ENCODE peak calls at places on chromosomes 6 and 20, in four cellular contexts. One of them, this sample, is unnamed.

GRCh38 chr6:85677243-85677956 is 34.7 kb upstream of the SYNCRIP start:
- DNase-seq in GM12892: no peak
- DNase-seq in HepG2: no peak
- DNase-seq in GM12878: no peak
- DNase-seq in this sample: no peak

GRCh38 chr20:25247666-25248500 is at the start of gene PYGB:
- DNase-seq in HepG2: peak
- DNase-seq in GM12878: peak
- DNase-seq in GM12892: peak
- DNase-seq in this sample: peak

GRCh38 chr6:160005861-160006540 is 37.1 kb downstream of the IGF2R start:
- DNase-seq in GM12878: no peak
- DNase-seq in HepG2: no peak
- DNase-seq in GM12892: no peak
- DNase-seq in this sample: no peak

GRCh38 chr6:100346203-100346602 is 118.5 kb downstream of the SIM1 start:
- DNase-seq in GM12892: no peak
- DNase-seq in GM12878: no peak
- DNase-seq in HepG2: no peak
- DNase-seq in this sample: no peak

GRCh38 chr20:48971956-48972355 is 50.4 kb downstream of the ARFGEF2 start:
- DNase-seq in GM12878: no peak
- DNase-seq in HepG2: no peak
- DNase-seq in GM12892: no peak
- DNase-seq in this sample: no peak

GRCh38 chr6:111113731-111114438 is 26.6 kb downstream of the SLC16A10 start:
- DNase-seq in HepG2: no peak
- DNase-seq in GM12892: no peak
- DNase-seq in GM12878: no peak
- DNase-seq in this sample: no peak

GRCh38 chr6:153511896-153512496 is 380.9 kb upstream of the RGS17 start:
- DNase-seq in GM12892: no peak
- DNase-seq in HepG2: peak
- DNase-seq in GM12878: no peak
- DNase-seq in this sample: peak

GRCh38 chr6:156109713-156110112 is 654.1 kb upstream of the NOX3 start:
- DNase-seq in HepG2: no peak
- DNase-seq in GM12892: no peak
- DNase-seq in GM12878: no peak
- DNase-seq in this sample: no peak

GRCh38 chr6:88562737-88563625 is 396.8 kb upstream of the CNR1 start:
- DNase-seq in GM12878: no peak
- DNase-seq in HepG2: no peak
- DNase-seq in GM12892: no peak
- DNase-seq in this sample: no peak

GRCh38 chr6:84897874-84898635 is 133.7 kb upstream of the TBX18 start:
- DNase-seq in GM12878: no peak
- DNase-seq in HepG2: no peak
- DNase-seq in GM12892: no peak
- DNase-seq in this sample: no peak

GRCh38 chr6:99905209-99906106 is 88.6 kb downstream of the MCHR2 start:
- DNase-seq in GM12878: no peak
- DNase-seq in GM12892: no peak
- DNase-seq in HepG2: peak
- DNase-seq in this sample: no peak

GRCh38 chr20:137668-138131 is 4.7 kb upstream of the DEFB126 start:
- DNase-seq in HepG2: peak
- DNase-seq in GM12892: no peak
- DNase-seq in GM12878: no peak
- DNase-seq in this sample: no peak

GRCh38 chr20:2840967-2841531 is 504 bp downstream of the VPS16 start:
- DNase-seq in HepG2: peak
- DNase-seq in GM12892: peak
- DNase-seq in GM12878: no peak
- DNase-seq in this sample: no peak

GRCh38 chr6:32570363-32570905 is 19.2 kb downstream of the HLA-DRB1 start:
- DNase-seq in GM12892: no peak
- DNase-seq in HepG2: no peak
- DNase-seq in GM12878: no peak
- DNase-seq in this sample: no peak

GRCh38 chr6:27568226-27568889 is 95.5 kb upstream of the ZNF184 start:
- DNase-seq in GM12892: no peak
- DNase-seq in GM12878: no peak
- DNase-seq in HepG2: peak
- DNase-seq in this sample: no peak

GRCh38 chr6:51805517-51805916 is 281.9 kb downstream of the PKHD1 start:
- DNase-seq in GM12878: no peak
- DNase-seq in HepG2: no peak
- DNase-seq in GM12892: no peak
- DNase-seq in this sample: no peak

GRCh38 chr6:170114956-170115855 is 175.7 kb downstream of the DLL1 start:
- DNase-seq in GM12892: no peak
- DNase-seq in HepG2: no peak
- DNase-seq in GM12878: no peak
- DNase-seq in this sample: no peak

GRCh38 chr6:12992770-12993169 is 276.2 kb downstream of the PHACTR1 start:
- DNase-seq in HepG2: no peak
- DNase-seq in GM12892: no peak
- DNase-seq in GM12878: no peak
- DNase-seq in this sample: no peak

GRCh38 chr6:18785810-18786490 is 398.8 kb downstream of the RNF144B start:
- DNase-seq in GM12878: no peak
- DNase-seq in HepG2: no peak
- DNase-seq in GM12892: no peak
- DNase-seq in this sample: no peak

DNA sequence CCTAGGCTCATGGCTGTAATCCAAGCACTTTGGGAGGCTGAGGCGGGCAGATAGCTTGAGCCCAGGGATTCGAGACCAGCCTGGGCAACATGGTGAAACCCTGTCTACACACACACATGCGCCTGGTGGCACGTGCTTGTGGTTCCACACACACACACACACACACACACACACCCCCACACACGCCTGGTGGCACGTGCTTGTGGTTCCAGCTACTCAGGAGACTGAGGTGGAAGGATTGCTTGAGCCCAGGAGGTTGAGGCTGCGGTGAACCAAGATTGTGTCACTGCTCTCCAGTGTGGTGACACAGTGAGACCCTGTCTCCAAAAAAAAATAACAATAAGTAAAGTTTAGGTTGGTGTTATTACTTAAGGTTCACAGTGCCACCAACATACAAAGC is 165.8 kb downstream of the ZFAND3 start:
- DNase-seq in HepG2: no peak
- DNase-seq in GM12892: no peak
- DNase-seq in GM12878: no peak
- DNase-seq in this sample: no peak
- TF ChIP-seq TAF1 in HepG2: no peak
- TF ChIP-seq TAF1 in GM12892: no peak
- TF ChIP-seq TAF1 in GM12878: no peak
- TF ChIP-seq TAF1 in this sample: no peak

GRCh38 chr20:51417745-51418529 is 124.6 kb downstream of the NFATC2 start:
- DNase-seq in HepG2: no peak
- DNase-seq in GM12878: no peak
- DNase-seq in GM12892: no peak
- DNase-seq in this sample: no peak

GRCh38 chr20:51419646-51420045 is 122.9 kb downstream of the NFATC2 start:
- DNase-seq in GM12892: no peak
- DNase-seq in GM12878: no peak
- DNase-seq in HepG2: no peak
- DNase-seq in this sample: no peak

GRCh38 chr20:51420805-51421204 is 121.7 kb downstream of the NFATC2 start:
- DNase-seq in GM12878: no peak
- DNase-seq in HepG2: no peak
- DNase-seq in GM12892: no peak
- DNase-seq in this sample: no peak

GRCh38 chr20:51419236-51419635 is 123.3 kb downstream of the NFATC2 start:
- DNase-seq in GM12878: no peak
- DNase-seq in GM12892: no peak
- DNase-seq in HepG2: no peak
- DNase-seq in this sample: no peak

DNA sequence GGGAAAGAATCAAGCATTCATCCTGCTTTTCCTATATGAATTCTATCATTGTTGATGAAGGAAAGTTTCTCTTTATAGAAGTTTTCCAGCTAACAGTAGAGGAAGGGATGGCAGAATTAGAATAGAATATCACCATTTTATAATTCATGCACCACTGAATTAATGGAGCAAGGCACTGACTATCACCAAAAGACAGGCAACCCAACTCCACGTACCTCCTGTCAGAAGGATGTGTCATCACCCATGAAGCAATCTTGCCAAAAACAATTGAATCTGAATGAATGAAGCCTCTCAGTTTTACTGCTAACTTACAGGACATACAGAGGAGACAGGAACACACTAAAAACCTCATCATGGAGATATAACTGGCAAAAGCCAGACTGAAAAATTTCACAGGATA is 122.4 kb downstream of the NFATC2 start:
- DNase-seq in GM12892: no peak
- DNase-seq in GM12878: no peak
- DNase-seq in HepG2: no peak
- DNase-seq in this sample: no peak
- TF ChIP-seq TAF1 in GM12892: no peak
- TF ChIP-seq TAF1 in GM12878: no peak
- TF ChIP-seq TAF1 in HepG2: no peak
- TF ChIP-seq TAF1 in this sample: no peak

GRCh38 chr20:53774487-53775203 is 181.0 kb upstream of the ZNF217 start:
- DNase-seq in HepG2: no peak
- DNase-seq in GM12878: no peak
- DNase-seq in GM12892: no peak
- DNase-seq in this sample: no peak
- TF ChIP-seq TAF1 in HepG2: no peak
- TF ChIP-seq TAF1 in GM12878: no peak
- TF ChIP-seq TAF1 in GM12892: no peak
- TF ChIP-seq TAF1 in this sample: no peak

GRCh38 chr6:34817337-34817910 is 25.5 kb downstream of the BLTP3A start:
- DNase-seq in GM12892: no peak
- DNase-seq in GM12878: no peak
- DNase-seq in HepG2: no peak
- DNase-seq in this sample: no peak
- TF ChIP-seq TAF1 in GM12892: no peak
- TF ChIP-seq TAF1 in GM12878: no peak
- TF ChIP-seq TAF1 in HepG2: no peak
- TF ChIP-seq TAF1 in this sample: no peak

GRCh38 chr6:142834853-142835252 is 110.1 kb downstream of the HIVEP2 start:
- DNase-seq in GM12892: no peak
- DNase-seq in HepG2: no peak
- DNase-seq in GM12878: no peak
- DNase-seq in this sample: no peak

GRCh38 chr6:142835787-142836186 is 109.2 kb downstream of the HIVEP2 start:
- DNase-seq in GM12878: no peak
- DNase-seq in HepG2: no peak
- DNase-seq in GM12892: no peak
- DNase-seq in this sample: no peak

GRCh38 chr6:142830807-142831206 is 114.2 kb downstream of the HIVEP2 start:
- DNase-seq in GM12878: no peak
- DNase-seq in GM12892: no peak
- DNase-seq in HepG2: no peak
- DNase-seq in this sample: no peak

GRCh38 chr6:142833798-142834197 is 111.2 kb downstream of the HIVEP2 start:
- DNase-seq in GM12892: no peak
- DNase-seq in GM12878: no peak
- DNase-seq in HepG2: no peak
- DNase-seq in this sample: no peak

GRCh38 chr6:142833054-142833453 is 111.9 kb downstream of the HIVEP2 start:
- DNase-seq in GM12878: no peak
- DNase-seq in HepG2: no peak
- DNase-seq in GM12892: no peak
- DNase-seq in this sample: no peak
- TF ChIP-seq TAF1 in GM12878: no peak
- TF ChIP-seq TAF1 in HepG2: no peak
- TF ChIP-seq TAF1 in GM12892: no peak
- TF ChIP-seq TAF1 in this sample: no peak

GRCh38 chr6:37514377-37514776 is 14.7 kb upstream of the CCDC167 start:
- DNase-seq in GM12892: no peak
- DNase-seq in GM12878: no peak
- DNase-seq in HepG2: no peak
- DNase-seq in this sample: no peak
- TF ChIP-seq TAF1 in GM12892: no peak
- TF ChIP-seq TAF1 in GM12878: no peak
- TF ChIP-seq TAF1 in HepG2: no peak
- TF ChIP-seq TAF1 in this sample: no peak

GRCh38 chr6:23308166-23308565 is 738.8 kb downstream of the HDGFL1 start:
- DNase-seq in HepG2: no peak
- DNase-seq in GM12878: no peak
- DNase-seq in GM12892: no peak
- DNase-seq in this sample: no peak
- TF ChIP-seq TAF1 in HepG2: no peak
- TF ChIP-seq TAF1 in GM12878: no peak
- TF ChIP-seq TAF1 in GM12892: no peak
- TF ChIP-seq TAF1 in this sample: no peak

DNA sequence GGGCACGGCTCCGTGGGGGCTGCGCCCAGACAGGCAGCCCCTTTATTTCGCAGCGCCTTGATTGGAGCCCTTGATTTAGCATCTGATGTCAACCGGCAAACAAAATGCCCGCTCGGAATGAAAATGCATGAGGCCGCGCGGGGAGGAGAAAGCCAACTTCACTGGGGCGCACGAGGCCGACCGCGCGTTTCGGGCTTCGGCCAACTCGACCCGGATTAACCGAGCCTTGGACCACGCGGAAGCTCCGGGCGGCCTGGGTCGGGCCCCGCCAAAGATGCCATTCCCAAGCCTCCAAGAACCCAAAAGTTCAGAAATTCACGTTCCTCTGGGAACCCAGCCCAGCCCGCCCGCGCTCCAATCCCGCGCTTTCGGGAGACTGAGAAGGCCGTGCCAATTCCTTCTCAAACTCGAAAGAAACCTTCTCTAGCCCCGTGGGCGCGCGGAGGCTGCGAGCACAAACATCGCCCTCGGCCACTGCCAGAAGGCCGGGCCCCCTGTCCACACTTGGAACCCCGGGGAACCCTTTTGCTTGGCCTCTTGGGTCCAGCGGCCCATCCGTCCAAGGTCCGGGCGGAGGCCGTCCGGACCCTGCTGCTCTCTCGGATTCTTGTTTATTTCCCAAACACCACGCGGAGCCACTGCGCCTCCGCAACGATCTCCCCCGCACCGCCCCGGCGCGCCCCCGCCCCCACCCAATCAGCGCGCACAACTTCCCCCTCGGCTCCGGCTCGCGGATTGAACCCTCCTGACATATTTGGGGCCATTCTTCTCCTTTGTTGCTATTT is 816 bp upstream of the INSM1 start:
- DNase-seq in GM12892: no peak
- DNase-seq in GM12878: no peak
- DNase-seq in HepG2: no peak
- DNase-seq in this sample: no peak
- TF ChIP-seq TAF1 in GM12892: no peak
- TF ChIP-seq TAF1 in GM12878: no peak
- TF ChIP-seq TAF1 in HepG2: no peak
- TF ChIP-seq TAF1 in this sample: no peak

DNA sequence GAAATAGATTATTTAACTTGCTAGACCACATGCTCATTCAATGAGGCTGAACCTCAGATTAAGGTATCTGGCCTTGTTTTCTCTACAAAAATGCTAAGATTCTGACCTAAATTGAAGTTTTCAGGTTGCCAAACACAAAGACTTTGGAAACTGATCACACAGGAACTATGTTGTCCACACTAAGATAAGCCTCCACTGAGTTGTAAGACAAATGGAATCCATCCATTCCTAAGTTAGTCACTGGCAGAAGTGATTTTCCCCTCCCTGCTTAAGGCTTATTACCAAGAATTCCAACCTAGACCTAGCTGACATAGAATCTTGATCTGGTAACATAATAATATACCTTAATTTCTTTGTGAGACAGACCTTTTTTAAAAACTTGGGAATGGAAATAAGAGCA is 608.1 kb downstream of the TENT5A start:
- DNase-seq in HepG2: no peak
- DNase-seq in GM12892: no peak
- DNase-seq in GM12878: no peak
- DNase-seq in this sample: no peak
- TF ChIP-seq TAF1 in HepG2: no peak
- TF ChIP-seq TAF1 in GM12892: no peak
- TF ChIP-seq TAF1 in GM12878: no peak
- TF ChIP-seq TAF1 in this sample: no peak